ENCODE peak calls at places on chromosomes 2 and 18, in six cellular contexts. D is upper lobe of right lung, L is K562, M is cardiac muscle cell, I is endothelial cell of umbilical vein, Q is pancreas. U is an unnamed sample.

GRCh38 chr2:122528958-122529670 is 773.7 kb downstream of the TSN start:
- DNase-seq in D (no peak), L (no peak), M (no peak), I (no peak), Q (no peak), U (no peak)

GRCh38 chr2:28702887-28703286 is 48.7 kb upstream of the PPP1CB start:
- DNase-seq in D (no peak), L (no peak), M (no peak), I (no peak), Q (no peak), U (no peak)

GRCh38 chr18:10303171-10303570 is 151.3 kb upstream of the APCDD1 start:
- DNase-seq in D (no peak), L (no peak), M (no peak), I (no peak), Q (no peak), U (no peak)

GRCh38 chr2:127428057-127428814 is 10.0 kb downstream of the PROC start:
- DNase-seq in D (peak; percentile 60), L (no peak), M (no peak), I (no peak), Q (no peak), U (no peak)

GRCh38 chr2:70901235-70902066 is 34.2 kb upstream of the ATP6V1B1 start:
- DNase-seq in D (no peak), L (no peak), M (no peak), I (peak; percentile 34), Q (no peak), U (peak; percentile 37)

GRCh38 chr2:229917793-229918192 is 4.0 kb downstream of the TRIP12 start:
- DNase-seq in D (no peak), L (no peak), M (no peak), I (no peak), Q (no peak), U (no peak)

GRCh38 chr2:61834893-61835292 is 19.0 kb downstream of the FAM161A start:
- DNase-seq in D (no peak), L (no peak), M (no peak), I (no peak), Q (no peak), U (no peak)

GRCh38 chr2:96493072-96493471 is 12.1 kb downstream of the NEURL3 start:
- DNase-seq in D (no peak), L (no peak), M (no peak), I (no peak), Q (no peak), U (no peak)

GRCh38 chr2:100928235-100928634 is 73.9 kb upstream of the RPL31 start:
- DNase-seq in D (no peak), L (no peak), M (no peak), I (no peak), Q (no peak), U (no peak)

GRCh38 chr2:239394346-239394945 is 6.4 kb downstream of the HDAC4 start:
- DNase-seq in D (peak; percentile 39), L (no peak), M (no peak), I (no peak), Q (no peak), U (no peak)

GRCh38 chr2:104340162-104340561 is 513.8 kb upstream of the POU3F3 start:
- DNase-seq in D (no peak), L (no peak), M (no peak), I (no peak), Q (peak; percentile 16), U (no peak)

GRCh38 chr2:173415663-173416469 is 61.2 kb downstream of the CDCA7 start:
- DNase-seq in D (no peak), L (no peak), M (no peak), I (no peak), Q (no peak), U (no peak)

GRCh38 chr2:13923823-13924222 is 708.7 kb upstream of the LRATD1 start:
- DNase-seq in D (no peak), L (no peak), M (no peak), I (no peak), Q (no peak), U (no peak)

GRCh38 chr2:151083864-151084263 is 177.8 kb downstream of the RBM43 start:
- DNase-seq in D (no peak), L (no peak), M (no peak), I (no peak), Q (no peak), U (no peak)

GRCh38 chr2:207474871-207475485 is 54.8 kb upstream of the CREB1 start:
- DNase-seq in D (no peak), L (peak; percentile 53), M (peak; percentile 76), I (peak; percentile 67), Q (peak; percentile 27), U (no peak)

GRCh38 chr2:126838718-126838985 is 60.0 kb upstream of the TEX51 start:
- DNase-seq in D (no peak), L (no peak), M (no peak), I (no peak), Q (no peak), U (no peak)

GRCh38 chr2:71923887-71924533 is 223.7 kb downstream of the CYP26B1 start:
- DNase-seq in D (peak; percentile 68), L (peak; percentile 79), M (peak; percentile 88), I (peak; percentile 66), Q (peak; percentile 64), U (peak; percentile 68)

GRCh38 chr2:195612515-195613495 is 44.2 kb upstream of the SLC39A10 start:
- DNase-seq in D (no peak), L (no peak), M (peak; percentile 87), I (peak; percentile 72), Q (peak; percentile 39), U (no peak)

GRCh38 chr2:174969091-174969734 is 36.0 kb downstream of the CHN1 start:
- DNase-seq in D (no peak), L (no peak), M (no peak), I (no peak), Q (no peak), U (no peak)

GRCh38 chr2:71941731-71942575 is 205.7 kb downstream of the CYP26B1 start:
- DNase-seq in D (peak; percentile 36), L (no peak), M (no peak), I (no peak), Q (no peak), U (no peak)

GRCh38 chr2:184371641-184372040 is 226.7 kb upstream of the ZNF804A start:
- DNase-seq in D (no peak), L (no peak), M (no peak), I (no peak), Q (no peak), U (no peak)

GRCh38 chr2:111029135-111029927 is 91.4 kb upstream of the BCL2L11 start:
- DNase-seq in D (no peak), L (no peak), M (peak; percentile 58), I (no peak), Q (no peak), U (no peak)

GRCh38 chr2:9336534-9337354 is 86.6 kb downstream of the ITGB1BP1 start:
- DNase-seq in D (no peak), L (peak; percentile 90), M (peak; percentile 40), I (peak; percentile 82), Q (peak; percentile 49), U (peak; percentile 68)

GRCh38 chr2:78465707-78466106 is 559.8 kb upstream of the REG3G start:
- DNase-seq in D (no peak), L (peak; percentile 14), M (no peak), I (no peak), Q (no peak), U (no peak)

GRCh38 chr18:77251730-77252050 is 2.0 kb downstream of the GALR1 start:
- DNase-seq in D (no peak), L (no peak), M (no peak), I (no peak), Q (no peak), U (no peak)

GRCh38 chr2:201149064-201149820 is 33.3 kb downstream of the CFLAR start:
- DNase-seq in D (no peak), L (no peak), M (no peak), I (peak; percentile 76), Q (no peak), U (no peak)
- H3K4me1 ChIP-seq in D (peaks cover 52% of the 10 kb centered on the region), L (peaks cover 2% of the 10 kb centered on the region), M (peaks cover 9% of the 10 kb centered on the region), I (peaks cover 49% of the 10 kb centered on the region), Q (peaks cover 9% of the 10 kb centered on the region), U (peaks cover 69% of the 10 kb centered on the region)

DNA sequence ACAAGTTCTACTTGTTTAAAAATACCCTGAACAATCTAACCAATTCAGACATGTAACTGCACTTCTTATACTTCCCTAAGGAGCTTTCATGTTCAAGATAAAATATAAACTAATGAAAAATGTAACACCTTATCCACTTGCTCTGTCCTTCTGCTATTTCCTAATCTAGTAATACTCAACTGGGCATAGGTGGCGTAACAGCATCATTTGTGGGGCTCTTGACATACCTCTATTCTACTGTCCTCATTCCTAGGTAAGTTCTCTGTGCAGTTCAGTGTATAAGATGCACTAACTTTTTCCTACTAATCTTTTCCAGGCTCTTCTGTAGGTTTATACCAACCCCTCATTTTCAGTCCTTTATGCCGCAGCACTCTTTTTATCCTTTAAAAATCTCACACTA is 36.7 kb downstream of the PRKD3 start:
- DNase-seq in D (no peak), L (peak; percentile 5), M (no peak), I (no peak), Q (no peak), U (no peak)
- TF ChIP-seq CTCF in D (no peak), L (no peak), M (no peak), I (no peak), Q (no peak), U (no peak)

GRCh38 chr2:241350530-241350877 is 5.6 kb upstream of the FARP2 start:
- DNase-seq in D (no peak), L (no peak), M (no peak), I (no peak), Q (no peak), U (no peak)

GRCh38 chr2:241351640-241352031 is 4.4 kb upstream of the FARP2 start:
- DNase-seq in D (no peak), L (no peak), M (no peak), I (no peak), Q (no peak), U (no peak)

GRCh38 chr2:241350878-241351639 is 5.0 kb upstream of the FARP2 start:
- DNase-seq in D (no peak), L (no peak), M (no peak), I (no peak), Q (no peak), U (no peak)

GRCh38 chr2:241349941-241350340 is 6.1 kb upstream of the FARP2 start:
- DNase-seq in D (no peak), L (no peak), M (no peak), I (no peak), Q (no peak), U (no peak)

DNA sequence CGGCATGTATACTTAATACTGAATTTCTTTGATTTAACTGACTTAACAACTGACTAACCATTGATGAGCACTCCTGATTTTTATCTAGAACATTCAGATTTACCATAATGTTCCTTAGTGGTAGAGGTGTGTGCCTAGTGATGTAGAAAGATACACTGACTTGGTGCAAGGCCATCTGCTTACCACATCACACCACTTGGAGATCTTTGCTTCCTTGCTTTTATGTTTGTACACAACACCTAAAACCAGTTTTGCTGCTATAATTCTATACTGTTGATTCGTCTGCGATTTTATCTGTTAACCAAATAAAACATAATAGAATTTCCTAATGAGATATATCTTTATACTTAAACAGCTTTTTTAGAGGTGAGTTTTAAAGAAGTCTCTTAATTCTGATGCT is 3.9 kb upstream of the FARP2 start:
- DNase-seq in D (no peak), L (no peak), M (no peak), I (no peak), Q (no peak), U (no peak)
- H3K27ac ChIP-seq in D (no peak overlapping the region), L (no peak overlapping the region), M (no peak overlapping the region), I (no peak overlapping the region), Q (peak overlapping the region; percentile 50), U (no peak overlapping the region)

GRCh38 chr18:12014091-12014490 is 32.8 kb downstream of the IMPA2 start:
- DNase-seq in D (no peak), L (no peak), M (no peak), I (no peak), Q (no peak), U (no peak)
- H3K4me1 ChIP-seq in D (peaks cover 42% of the 10 kb centered on the region), L (no peaks in the 10 kb centered on the region), M (peaks cover 8% of the 10 kb centered on the region), I (no peaks in the 10 kb centered on the region), Q (peaks cover 69% of the 10 kb centered on the region), U (peaks cover 9% of the 10 kb centered on the region)